ENCODE peak calls at places on chromosome X, in four cellular contexts. K, W, S and R are unnamed samples.

GRCh38 chrX:54920610-54921426 is at the start of gene TRO:
- DNase-seq in W (no peak), K (no peak), S (peak), R (peak)

GRCh38 chrX:136130931-136131843 is 16.1 kb upstream of the FHL1 start:
- DNase-seq in K (peak), S (no peak), W (no peak), R (no peak)

GRCh38 chrX:39946822-39947221 is 150.9 kb downstream of the BCOR start:
- DNase-seq in W (no peak), S (no peak), K (peak), R (no peak)

GRCh38 chrX:40007746-40008705 is 89.7 kb downstream of the BCOR start:
- DNase-seq in S (no peak), W (no peak), K (no peak), R (no peak)

GRCh38 chrX:155054255-155054654 is 16.7 kb downstream of the CMC4 start:
- DNase-seq in W (no peak), S (no peak), K (no peak), R (no peak)

GRCh38 chrX:119763175-119763574 is 4.8 kb downstream of the SOWAHD start:
- DNase-seq in K (peak), W (no peak), S (no peak), R (no peak)

GRCh38 chrX:67622053-67622452 is 78.2 kb downstream of the AR start:
- DNase-seq in K (no peak), W (no peak), S (no peak), R (no peak)

GRCh38 chrX:20333672-20334071 is 67.0 kb upstream of the RPS6KA3 start:
- DNase-seq in S (no peak), W (no peak), K (no peak), R (no peak)

GRCh38 chrX:47863187-47863586 is 26.5 kb downstream of the ZNF81 start:
- DNase-seq in K (no peak), W (no peak), S (no peak), R (no peak)

GRCh38 chrX:110131031-110131430 is 128.1 kb downstream of the TMEM164 start:
- DNase-seq in K (no peak), W (no peak), S (peak), R (no peak)

GRCh38 chrX:12946838-12947544 is 27.9 kb upstream of the TMSB4X start:
- DNase-seq in K (peak), S (peak), W (no peak), R (peak)

GRCh38 chrX:9825129-9825865 is 39.1 kb downstream of the SHROOM2 start:
- DNase-seq in W (no peak), S (no peak), K (no peak), R (no peak)

GRCh38 chrX:130649738-130650137 is 248.0 kb downstream of the RBMX2 start:
- DNase-seq in W (no peak), S (no peak), K (no peak), R (no peak)

GRCh38 chrX:154409222-154409871 is at the start of gene DNASE1L1:
- DNase-seq in S (no peak), K (peak), W (peak), R (no peak)

GRCh38 chrX:129983575-129984131 is 1.2 kb downstream of the BCORL1 start:
- DNase-seq in W (peak), K (no peak), S (peak), R (peak)

GRCh38 chrX:54452920-54453319 is 12.7 kb downstream of the TSR2 start:
- DNase-seq in K (no peak), S (peak), W (no peak), R (peak)

GRCh38 chrX:47218920-47219815 is 687 bp downstream of the CDK16 start:
- DNase-seq in S (peak), K (no peak), W (peak), R (peak)

GRCh38 chrX:72060196-72060974 is 71.3 kb downstream of the RTL5 start:
- DNase-seq in W (no peak), S (no peak), K (no peak), R (peak)

GRCh38 chrX:119981286-119982070 is 37.9 kb upstream of the NKAP start:
- DNase-seq in W (no peak), K (no peak), S (peak), R (peak)

GRCh38 chrX:69137371-69137881 is 27.8 kb downstream of the PJA1 start:
- DNase-seq in K (peak), W (no peak), S (no peak), R (peak)

GRCh38 chrX:80485543-80485942 is 65.3 kb downstream of the TENT5D start:
- DNase-seq in S (no peak), K (no peak), W (no peak), R (no peak)

GRCh38 chrX:3585719-3586118 is 127.7 kb downstream of the PRKX start:
- DNase-seq in S (no peak), W (no peak), K (no peak), R (no peak)

GRCh38 chrX:122134291-122134690 is 1049.8 kb upstream of the GRIA3 start:
- DNase-seq in K (no peak), W (no peak), S (no peak), R (no peak)

GRCh38 chrX:57289089-57289488 is 2.6 kb downstream of the FAAH2 start:
- DNase-seq in S (no peak), W (no peak), K (no peak), R (no peak)

GRCh38 chrX:57282568-57282967 is 3.9 kb upstream of the FAAH2 start:
- DNase-seq in K (no peak), W (no peak), S (no peak), R (no peak)

GRCh38 chrX:57285001-57285400 is 1.5 kb upstream of the FAAH2 start:
- DNase-seq in S (no peak), W (no peak), K (no peak), R (no peak)

DNA sequence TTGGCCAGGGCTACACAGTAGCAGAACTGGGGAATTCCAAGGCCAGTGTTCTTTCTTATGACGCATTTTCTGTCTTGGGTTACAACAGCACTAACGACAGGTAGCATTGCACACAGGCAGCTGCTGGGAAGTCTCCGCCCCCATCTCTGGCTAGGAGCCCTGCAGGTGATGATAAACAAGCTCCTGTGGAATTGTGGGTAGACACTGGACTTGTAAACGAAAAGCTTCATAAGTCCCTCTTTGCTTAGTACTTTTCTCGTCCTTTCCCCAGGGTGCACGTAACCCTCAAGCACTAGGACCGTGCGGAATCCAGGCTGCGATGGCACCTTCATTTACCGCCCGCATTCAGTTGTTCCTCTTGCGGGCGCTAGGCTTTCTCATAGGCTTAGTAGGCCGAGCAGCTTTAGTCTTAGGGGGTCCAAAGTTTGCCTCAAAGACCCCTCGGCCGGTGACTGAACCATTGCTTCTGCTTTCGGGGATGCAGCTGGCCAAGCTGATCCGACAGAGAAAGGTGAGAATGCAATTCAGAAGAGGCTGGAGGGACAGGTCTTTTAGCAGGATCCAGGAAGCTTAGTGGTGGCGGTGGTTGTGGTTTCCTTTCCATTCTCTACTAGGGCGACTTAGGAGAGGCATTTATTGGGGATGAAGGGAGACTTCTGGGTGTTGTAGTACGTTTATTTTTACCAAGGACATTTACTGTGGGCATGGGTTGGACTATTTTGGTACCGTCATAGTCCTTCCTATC is at the start of gene FAAH2:
- DNase-seq in S (no peak), K (no peak), W (peak), R (no peak)
- TF ChIP-seq CTCF in S (no peak), K (no peak), W (no peak), R (no peak)

GRCh38 chrX:1012678-1013300 is 199.7 kb downstream of the CRLF2 start:
- DNase-seq in K (no peak), S (no peak), W (no peak), R (no peak)
- TF ChIP-seq CTCF in K (no peak), S (no peak), W (no peak), R (no peak)

GRCh38 chrX:57929373-57929772 is 19.1 kb upstream of the ZXDA start:
- DNase-seq in W (no peak), K (no peak), S (no peak), R (no peak)
- TF ChIP-seq CTCF in W (peak), K (peak), S (peak), R (no peak)

DNA sequence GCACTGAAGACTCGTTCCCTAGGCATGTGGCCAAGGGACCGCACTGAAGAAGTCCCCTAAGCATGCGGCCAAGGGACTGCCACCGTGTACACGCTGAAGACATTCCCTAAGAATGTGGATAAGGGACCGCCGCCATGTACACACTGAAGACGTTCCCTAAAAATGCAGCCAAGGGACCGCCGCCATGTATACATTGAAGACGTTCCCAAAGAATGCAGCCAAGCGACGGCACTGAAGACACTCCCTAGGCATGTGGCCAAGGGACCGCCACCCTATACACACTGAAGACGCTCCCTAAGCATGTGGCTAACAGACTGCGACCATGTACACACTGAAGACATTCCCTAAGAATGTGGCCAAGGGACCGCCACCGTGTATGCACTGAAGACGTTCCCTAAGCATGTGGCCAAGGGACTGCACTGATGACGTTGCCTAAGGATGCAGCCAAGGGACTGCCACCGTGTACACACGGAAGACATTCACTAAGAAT is 31.5 kb downstream of the DHRSX start:
- DNase-seq in W (peak), K (no peak), S (no peak), R (no peak)
- TF ChIP-seq CTCF in W (no peak), K (no peak), S (no peak), R (no peak)

DNA sequence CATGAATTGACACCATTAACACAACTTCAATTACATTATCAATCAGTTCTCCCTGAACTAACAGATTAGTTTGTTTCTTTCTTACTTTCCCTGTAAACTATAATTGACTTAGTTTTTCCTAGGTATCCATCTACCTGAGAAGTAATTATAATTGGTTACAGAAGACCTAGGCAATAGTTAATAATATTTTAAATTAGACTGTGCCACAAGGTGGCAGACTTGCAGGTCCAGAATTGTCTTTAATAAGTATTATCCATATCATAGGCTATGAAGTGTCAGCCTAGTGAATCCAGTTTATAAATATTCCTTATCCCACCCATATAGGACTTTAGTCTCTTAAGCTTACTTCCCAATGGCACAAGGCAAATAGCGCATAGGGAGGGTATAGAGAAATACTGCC is 48.9 kb upstream of the FAM47B start:
- DNase-seq in K (no peak), S (no peak), W (no peak), R (no peak)
- TF ChIP-seq CTCF in K (no peak), S (no peak), W (no peak), R (peak)

GRCh38 chrX:85309717-85310116 is 65.9 kb downstream of the ZNF711 start:
- DNase-seq in K (no peak), W (no peak), S (no peak), R (no peak)
- TF ChIP-seq CTCF in K (no peak), W (no peak), S (peak), R (peak)